ENCODE peak calls at places on chromosomes 5 and 9, in six cellular contexts. Q, N, L, B, Y and E are unnamed samples.

GRCh38 chr5:61657010-61657409 is 325.0 kb downstream of the ZSWIM6 start:
- DNase-seq in Q (no peak), N (no peak), L (no peak), B (no peak), Y (no peak), E (no peak)

GRCh38 chr5:156971415-156971814 is 8.4 kb upstream of the TIMD4 start:
- DNase-seq in Q (no peak), N (no peak), L (no peak), B (no peak), Y (no peak), E (no peak)

GRCh38 chr5:7017004-7017770 is 304.0 kb downstream of the TENT4A start:
- DNase-seq in Q (no peak), N (no peak), L (no peak), B (no peak), Y (no peak), E (no peak)

GRCh38 chr9:22117511-22118388 is 108.6 kb upstream of the CDKN2B start:
- DNase-seq in Q (peak), N (no peak), L (peak), B (peak), Y (no peak), E (peak)

GRCh38 chr9:6923081-6923480 is 165.3 kb downstream of the KDM4C start:
- DNase-seq in Q (no peak), N (no peak), L (no peak), B (no peak), Y (no peak), E (no peak)

GRCh38 chr5:83924891-83925290 is 204.2 kb upstream of the HAPLN1 start:
- DNase-seq in Q (no peak), N (no peak), L (no peak), B (peak), Y (no peak), E (peak)

GRCh38 chr5:135031146-135031812 is 2.7 kb downstream of the PITX1 start:
- DNase-seq in Q (peak), N (no peak), L (peak), B (peak), Y (no peak), E (peak)

GRCh38 chr9:7360513-7360912 is 439.1 kb downstream of the DMAC1 start:
- DNase-seq in Q (peak), N (no peak), L (peak), B (no peak), Y (no peak), E (no peak)

GRCh38 chr5:126777257-126777973 is 479 bp downstream of the LMNB1 start:
- DNase-seq in Q (peak), N (peak), L (no peak), B (peak), Y (peak), E (peak)

GRCh38 chr9:5870691-5871090 is 20.0 kb upstream of the MLANA start:
- DNase-seq in Q (no peak), N (no peak), L (no peak), B (no peak), Y (no peak), E (no peak)

GRCh38 chr9:136010176-136010575 is 49.0 kb upstream of the UBAC1 start:
- DNase-seq in Q (no peak), N (no peak), L (no peak), B (no peak), Y (no peak), E (no peak)

GRCh38 chr5:61538722-61539501 is 206.9 kb downstream of the ZSWIM6 start:
- DNase-seq in Q (no peak), N (no peak), L (no peak), B (no peak), Y (no peak), E (no peak)

GRCh38 chr5:127757576-127757975 is 54.4 kb downstream of the CCDC192 start:
- DNase-seq in Q (no peak), N (peak), L (no peak), B (peak), Y (no peak), E (peak)

GRCh38 chr9:136542246-136543041 is 3.4 kb downstream of the NOTCH1 start:
- DNase-seq in Q (no peak), N (peak), L (no peak), B (no peak), Y (no peak), E (no peak)

GRCh38 chr5:65925601-65926275 is 637 bp upstream of the ERBIN start:
- DNase-seq in Q (peak), N (peak), L (peak), B (peak), Y (peak), E (peak)

GRCh38 chr9:131273791-131274673 is 2.3 kb downstream of the FAM78A start:
- DNase-seq in Q (no peak), N (no peak), L (no peak), B (no peak), Y (no peak), E (no peak)

GRCh38 chr9:3931996-3932906 is 367.6 kb downstream of the GLIS3 start:
- DNase-seq in Q (no peak), N (no peak), L (no peak), B (peak), Y (no peak), E (peak)

GRCh38 chr5:155753943-155754581 is 572.9 kb upstream of the SGCD start:
- DNase-seq in Q (no peak), N (no peak), L (no peak), B (no peak), Y (no peak), E (no peak)

GRCh38 chr9:134422301-134422700 is 96.0 kb downstream of the RXRA start:
- DNase-seq in Q (no peak), N (no peak), L (no peak), B (no peak), Y (no peak), E (no peak)

GRCh38 chr9:109110326-109111014 is 9.3 kb downstream of the TMEM245 start:
- DNase-seq in Q (no peak), N (no peak), L (no peak), B (peak), Y (no peak), E (peak)

GRCh38 chr5:18003784-18004183 is 369.5 kb downstream of the TAF11L14 start:
- DNase-seq in Q (no peak), N (no peak), L (no peak), B (no peak), Y (no peak), E (no peak)

GRCh38 chr5:133731951-133732350 is 119.6 kb upstream of the FSTL4 start:
- DNase-seq in Q (no peak), N (no peak), L (no peak), B (no peak), Y (no peak), E (no peak)

GRCh38 chr5:178378527-178379484 is 146.2 kb upstream of the PHYKPL start:
- DNase-seq in Q (no peak), N (no peak), L (no peak), B (peak), Y (no peak), E (peak)

GRCh38 chr5:179118756-179119414 is 58.7 kb downstream of the ZNF354C start:
- DNase-seq in Q (no peak), N (no peak), L (peak), B (no peak), Y (no peak), E (no peak)

GRCh38 chr9:98860871-98861293 is 53.4 kb downstream of the GALNT12 start:
- DNase-seq in Q (no peak), N (peak), L (no peak), B (peak), Y (peak), E (peak)

GRCh38 chr5:6772886-6773285 is 59.7 kb downstream of the TENT4A start:
- DNase-seq in Q (no peak), N (no peak), L (no peak), B (no peak), Y (no peak), E (no peak)

GRCh38 chr9:131237931-131238401 is 38.3 kb downstream of the FAM78A start:
- DNase-seq in Q (peak), N (peak), L (peak), B (peak), Y (peak), E (peak)

GRCh38 chr5:91245871-91246270 is 137.2 kb downstream of the ARRDC3 start:
- DNase-seq in Q (no peak), N (no peak), L (no peak), B (no peak), Y (no peak), E (peak)

GRCh38 chr5:148085934-148086333 is 22.2 kb downstream of the SPINK5 start:
- DNase-seq in Q (no peak), N (no peak), L (no peak), B (no peak), Y (no peak), E (peak)

GRCh38 chr5:80755634-80756033 is 100.9 kb upstream of the DHFR start:
- DNase-seq in Q (no peak), N (no peak), L (no peak), B (no peak), Y (no peak), E (no peak)

GRCh38 chr5:179338123-179338676 is 7.1 kb downstream of the ADAMTS2 start:
- DNase-seq in Q (no peak), N (no peak), L (no peak), B (no peak), Y (no peak), E (no peak)

GRCh38 chr9:8338742-8339425 is 539.3 kb upstream of the DMAC1 start:
- DNase-seq in Q (no peak), N (no peak), L (no peak), B (no peak), Y (no peak), E (no peak)

GRCh38 chr9:110767559-110768063 is 99.0 kb downstream of the MUSK start:
- DNase-seq in Q (no peak), N (no peak), L (no peak), B (no peak), Y (no peak), E (peak)

GRCh38 chr5:66960373-66961137 is 236.0 kb downstream of the CD180 start:
- DNase-seq in Q (no peak), N (no peak), L (no peak), B (peak), Y (no peak), E (peak)

GRCh38 chr5:137858223-137858916 is 9.3 kb upstream of the MYOT start:
- DNase-seq in Q (no peak), N (no peak), L (no peak), B (peak), Y (no peak), E (peak)
- H3K4me2 ChIP-seq in Q (no peak), N (no peak), L (no peak), B (no peak), Y (no peak), E (peak)

GRCh38 chr5:174723315-174723978 is 935 bp upstream of the MSX2 start:
- DNase-seq in Q (no peak), N (no peak), L (no peak), B (no peak), Y (no peak), E (no peak)

GRCh38 chr5:174725261-174725990 is 1.0 kb downstream of the MSX2 start:
- DNase-seq in Q (no peak), N (no peak), L (no peak), B (no peak), Y (no peak), E (no peak)

GRCh38 chr5:174723979-174724483 is 351 bp upstream of the MSX2 start:
- DNase-seq in Q (peak), N (no peak), L (peak), B (peak), Y (peak), E (no peak)

GRCh38 chr5:174725991-174726601 is 1.7 kb downstream of the MSX2 start:
- DNase-seq in Q (no peak), N (no peak), L (no peak), B (no peak), Y (no peak), E (no peak)

GRCh38 chr5:174724484-174725260 is at the start of gene MSX2:
- DNase-seq in Q (peak), N (peak), L (peak), B (peak), Y (peak), E (peak)
- H3K18ac ChIP-seq in Q (no peak), N (peak), L (no peak), B (peak), Y (peak), E (peak)

GRCh38 chr9:78025186-78025585 is 6.4 kb downstream of the GNAQ start:
- DNase-seq in Q (no peak), N (no peak), L (no peak), B (no peak), Y (no peak), E (no peak)

GRCh38 chr9:78023003-78023741 is 8.4 kb downstream of the GNAQ start:
- DNase-seq in Q (no peak), N (no peak), L (no peak), B (peak), Y (no peak), E (peak)

GRCh38 chr9:78017294-78017693 is 14.3 kb downstream of the GNAQ start:
- DNase-seq in Q (no peak), N (no peak), L (no peak), B (no peak), Y (no peak), E (no peak)

GRCh38 chr9:78026416-78026815 is 5.2 kb downstream of the GNAQ start:
- DNase-seq in Q (no peak), N (no peak), L (no peak), B (peak), Y (no peak), E (no peak)

DNA sequence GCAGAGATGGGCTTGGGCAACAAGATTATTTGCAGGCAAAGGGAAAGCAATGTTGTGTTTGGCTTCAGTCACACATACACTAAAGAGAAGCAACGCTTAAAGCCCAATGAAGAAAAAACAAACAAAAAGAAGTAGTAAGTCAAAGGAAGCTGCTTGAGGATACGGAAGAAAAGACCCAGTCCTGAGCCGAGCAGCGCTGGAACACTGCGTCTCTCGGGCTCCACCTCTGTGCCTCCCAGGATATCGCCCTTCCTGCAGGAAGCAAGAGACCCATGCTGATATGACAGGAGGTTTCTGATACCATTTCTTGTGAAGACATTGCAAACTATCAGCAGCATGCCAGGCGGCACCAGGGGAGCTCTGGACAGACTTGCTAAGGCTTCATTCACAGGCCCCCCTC is 9.9 kb downstream of the GNAQ start:
- DNase-seq in Q (no peak), N (no peak), L (no peak), B (no peak), Y (no peak), E (no peak)
- H2AFZ ChIP-seq in Q (no peak), N (no peak), L (no peak), B (no peak), Y (no peak), E (no peak)

GRCh38 chr5:37208883-37209808 is 40.0 kb downstream of the CPLANE1 start:
- DNase-seq in Q (no peak), N (no peak), L (no peak), B (no peak), Y (no peak), E (peak)
- H3K4me2 ChIP-seq in Q (no peak), N (no peak), L (no peak), B (no peak), Y (no peak), E (peak)

GRCh38 chr5:42617411-42617810 is 139.2 kb upstream of the CCDC152 start:
- DNase-seq in Q (no peak), N (no peak), L (no peak), B (no peak), Y (no peak), E (no peak)

GRCh38 chr5:42621242-42621641 is 135.4 kb upstream of the CCDC152 start:
- DNase-seq in Q (no peak), N (no peak), L (no peak), B (peak), Y (no peak), E (no peak)

GRCh38 chr5:42624912-42625311 is 131.7 kb upstream of the CCDC152 start:
- DNase-seq in Q (no peak), N (no peak), L (no peak), B (no peak), Y (no peak), E (no peak)

GRCh38 chr5:42620579-42621216 is 135.9 kb upstream of the CCDC152 start:
- DNase-seq in Q (no peak), N (no peak), L (no peak), B (peak), Y (no peak), E (no peak)

DNA sequence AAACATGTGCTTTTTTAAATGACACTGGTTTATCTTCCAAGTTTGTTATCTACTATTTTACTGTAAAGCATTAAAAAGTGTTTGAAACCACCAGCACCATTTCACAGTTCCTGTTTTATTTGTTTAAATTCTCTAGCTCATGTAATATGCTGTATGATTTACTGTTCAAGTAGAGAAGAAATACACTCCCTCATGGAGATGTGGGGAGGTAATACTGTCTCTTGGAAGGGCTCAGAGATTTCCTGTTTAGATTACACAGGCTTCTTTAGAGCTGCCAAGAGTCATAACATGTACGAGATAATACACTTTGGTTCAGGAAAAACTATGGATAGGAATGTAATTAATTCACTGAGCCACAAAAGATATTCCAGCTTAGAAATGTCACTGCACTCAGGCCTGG is 135.0 kb upstream of the CCDC152 start:
- DNase-seq in Q (no peak), N (no peak), L (no peak), B (peak), Y (no peak), E (peak)
- H3K18ac ChIP-seq in Q (no peak), N (no peak), L (no peak), B (peak), Y (no peak), E (no peak)

GRCh38 chr5:79605560-79605959 is 6.7 kb upstream of the TENT2 start:
- DNase-seq in Q (no peak), N (no peak), L (no peak), B (no peak), Y (no peak), E (no peak)

GRCh38 chr5:79602884-79603283 is 9.4 kb upstream of the TENT2 start:
- DNase-seq in Q (no peak), N (no peak), L (no peak), B (no peak), Y (no peak), E (no peak)
- H2AFZ ChIP-seq in Q (no peak), N (peak), L (no peak), B (no peak), Y (no peak), E (no peak)

GRCh38 chr5:14261856-14262611 is 118.9 kb downstream of the TRIO start:
- DNase-seq in Q (no peak), N (no peak), L (no peak), B (no peak), Y (no peak), E (no peak)
- H3K4me2 ChIP-seq in Q (no peak), N (no peak), L (peak), B (no peak), Y (no peak), E (no peak)

GRCh38 chr9:86721843-86722705 is 225.2 kb downstream of the GAS1 start:
- DNase-seq in Q (no peak), N (no peak), L (no peak), B (peak), Y (peak), E (peak)
- H3K18ac ChIP-seq in Q (no peak), N (no peak), L (no peak), B (no peak), Y (peak), E (peak)